ENCODE peak calls at places on chromosomes 6 and 20, in five cellular contexts. B, N, L, M and X are unnamed samples.

GRCh38 chr6:24844903-24845302 is 46.2 kb upstream of the ARMH2 start:
- DNase-seq in M (no peak), B (no peak), L (no peak), N (no peak), X (no peak)

GRCh38 chr6:170086639-170087420 is 204.0 kb downstream of the DLL1 start:
- DNase-seq in M (no peak), B (no peak), L (no peak), N (no peak), X (no peak)

GRCh38 chr6:92534109-92534508 is 885.2 kb downstream of the EPHA7 start:
- DNase-seq in N (no peak), B (no peak), L (no peak), M (no peak), X (no peak)

GRCh38 chr20:63106108-63106764 is 99.5 kb upstream of the BHLHE23 start:
- DNase-seq in L (no peak), M (no peak), N (no peak), B (no peak), X (no peak)

GRCh38 chr6:154622618-154623336 is 110.4 kb upstream of the SCAF8 start:
- DNase-seq in M (no peak), N (no peak), L (no peak), B (no peak), X (no peak)

GRCh38 chr20:49580818-49581174 is 12.9 kb upstream of the PTGIS start:
- DNase-seq in M (no peak), B (no peak), N (no peak), L (no peak), X (no peak)

GRCh38 chr6:123333000-123333756 is 303.6 kb downstream of the TRDN start:
- DNase-seq in M (no peak), B (no peak), L (no peak), N (no peak), X (no peak)

GRCh38 chr6:106849676-106850332 is 124.7 kb downstream of the CD24 start:
- DNase-seq in L (no peak), B (no peak), M (no peak), N (no peak), X (no peak)

GRCh38 chr6:8420031-8420588 is 15.2 kb downstream of the SLC35B3 start:
- DNase-seq in L (no peak), B (no peak), M (no peak), N (no peak), X (no peak)

GRCh38 chr6:43220439-43220951 is 8.8 kb downstream of the DNPH1 start:
- DNase-seq in N (no peak), B (no peak), M (no peak), L (no peak), X (no peak)

GRCh38 chr20:23873370-23874015 is 6.1 kb downstream of the CST5 start:
- DNase-seq in N (no peak), M (no peak), L (no peak), B (no peak), X (no peak)

GRCh38 chr6:160110724-160111123 is 10.9 kb upstream of the SLC22A1 start:
- DNase-seq in N (no peak), M (no peak), L (no peak), B (no peak), X (no peak)

GRCh38 chr6:76694779-76695178 is 622.3 kb upstream of the IMPG1 start:
- DNase-seq in M (no peak), B (no peak), N (no peak), L (no peak), X (no peak)

GRCh38 chr20:36121981-36122930 is 32.3 kb upstream of the EPB41L1 start:
- DNase-seq in M (peak; percentile 74), N (no peak), B (peak; percentile 37), L (no peak), X (peak; percentile 91)

GRCh38 chr20:61697666-61698597 is 367.7 kb downstream of the TAF4 start:
- DNase-seq in M (no peak), B (no peak), L (no peak), N (no peak), X (no peak)

GRCh38 chr6:40399888-40400468 is 187.2 kb downstream of the LRFN2 start:
- DNase-seq in L (no peak), B (no peak), M (no peak), N (no peak), X (no peak)

GRCh38 chr6:111709615-111710398 is 104.1 kb upstream of the TRAF3IP2 start:
- DNase-seq in L (peak; percentile 78), B (peak; percentile 87), N (peak; percentile 42), M (peak; percentile 48), X (peak; percentile 56)

GRCh38 chr6:107491791-107492674 is 2.1 kb downstream of the SOBP start:
- DNase-seq in N (no peak), B (peak; percentile 45), M (no peak), L (no peak), X (no peak)

GRCh38 chr20:22623211-22623610 is 38.8 kb upstream of the FOXA2 start:
- DNase-seq in N (no peak), L (no peak), M (peak; percentile 27), B (no peak), X (no peak)

GRCh38 chr20:34022154-34022842 is 28.6 kb downstream of the RALY start:
- DNase-seq in N (peak; percentile 58), B (peak; percentile 82), L (peak; percentile 66), M (peak; percentile 10), X (no peak)

GRCh38 chr6:126672654-126673053 is 332.7 kb downstream of the CENPW start:
- DNase-seq in L (no peak), N (peak; percentile 65), B (no peak), M (no peak), X (peak; percentile 30)

DNA sequence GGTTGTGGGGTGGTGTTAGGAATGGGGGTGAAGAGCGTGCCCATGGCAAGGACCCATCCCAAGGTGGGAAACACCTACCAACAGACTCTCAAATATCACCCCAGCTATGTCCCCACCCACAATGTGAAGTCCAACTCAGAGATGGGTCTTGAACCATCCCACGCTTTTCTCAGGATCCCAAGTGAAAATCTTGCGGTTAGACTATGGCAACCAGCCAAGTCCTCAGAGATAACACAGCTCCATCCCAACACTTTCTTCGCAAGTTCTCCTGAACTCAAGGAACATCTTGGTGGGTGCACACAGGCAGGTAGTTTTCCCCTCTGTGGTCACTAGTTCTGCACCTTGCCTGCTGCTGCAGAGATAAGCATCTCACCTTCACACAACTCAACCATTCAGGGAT is 116.0 kb downstream of the CDC5L start:
- DNase-seq in N (no peak), B (no peak), M (no peak), L (no peak), X (no peak)
- H3K9me2 ChIP-seq in N (no peaks in the 10 kb centered on the region), B (no peaks in the 10 kb centered on the region), M (no peaks in the 10 kb centered on the region), L (no peaks in the 10 kb centered on the region), X (no peaks in the 10 kb centered on the region)

GRCh38 chr20:25077610-25078169 is 4.3 kb downstream of the VSX1 start:
- DNase-seq in B (no peak), L (peak; percentile 65), N (no peak), M (no peak), X (peak; percentile 46)
- H3K4me3 ChIP-seq in B (no peak overlapping the region), L (peak overlapping the region; percentile 46), N (no peak overlapping the region), M (no peak overlapping the region), X (peak overlapping the region; percentile 54)

GRCh38 chr6:134000443-134000842 is 47.4 kb downstream of the TBPL1 start:
- DNase-seq in B (no peak), N (no peak), M (no peak), L (no peak), X (no peak)
- H3K9me2 ChIP-seq in B (no peaks in the 10 kb centered on the region), N (no peaks in the 10 kb centered on the region), M (no peaks in the 10 kb centered on the region), L (no peaks in the 10 kb centered on the region), X (no peaks in the 10 kb centered on the region)

GRCh38 chr20:21156266-21156665 is 30.4 kb downstream of the KIZ start:
- DNase-seq in M (no peak), B (no peak), L (no peak), N (no peak), X (no peak)

GRCh38 chr20:21157006-21157405 is 31.1 kb downstream of the KIZ start:
- DNase-seq in B (no peak), L (no peak), N (no peak), M (no peak), X (no peak)

GRCh38 chr20:21162631-21163030 is 36.7 kb downstream of the KIZ start:
- DNase-seq in B (no peak), L (no peak), M (no peak), N (no peak), X (no peak)

GRCh38 chr20:21161926-21162325 is 36.0 kb downstream of the KIZ start:
- DNase-seq in N (no peak), B (no peak), M (no peak), L (no peak), X (no peak)

GRCh38 chr20:21159658-21160380 is 33.9 kb downstream of the KIZ start:
- DNase-seq in N (no peak), B (no peak), L (no peak), M (no peak), X (no peak)
- H3K4me3 ChIP-seq in N (no peak overlapping the region), B (no peak overlapping the region), L (no peak overlapping the region), M (no peak overlapping the region), X (no peak overlapping the region)